ENCODE peak calls at places on chromosomes 7 and 10, in four cellular contexts. P, A, G and S are unnamed samples.

GRCh38 chr7:115888981-115889668 is 141.4 kb downstream of the TFEC start:
- DNase-seq in P (no peak), A (no peak), G (no peak), S (no peak)

GRCh38 chr10:86958831-86959736 is 685 bp downstream of the SNCG start:
- DNase-seq in A (no peak), P (peak; percentile 58), G (peak; percentile 62), S (no peak)

GRCh38 chr7:41861642-41862041 is 158.8 kb upstream of the INHBA start:
- DNase-seq in A (no peak), G (no peak), P (no peak), S (peak; percentile 12)

GRCh38 chr10:63553031-63553430 is 31.8 kb downstream of the REEP3 start:
- DNase-seq in A (no peak), P (no peak), G (peak; percentile 81), S (no peak)

GRCh38 chr10:87661861-87662785 is 2.4 kb downstream of the PAPSS2 start:
- DNase-seq in P (no peak), A (no peak), G (peak; percentile 40), S (no peak)

GRCh38 chr10:44801383-44802327 is 109.5 kb upstream of the TMEM72 start:
- DNase-seq in P (no peak), G (peak; percentile 94), A (no peak), S (no peak)

GRCh38 chr10:60731134-60731883 is 47.0 kb upstream of the CDK1 start:
- DNase-seq in G (no peak), A (no peak), P (no peak), S (no peak)

GRCh38 chr10:110323503-110323902 is 18.8 kb upstream of the SMNDC1 start:
- DNase-seq in A (no peak), P (no peak), G (peak; percentile 84), S (no peak)

GRCh38 chr10:104328916-104329710 is 9.2 kb downstream of the ITPRIP start:
- DNase-seq in G (peak; percentile 95), A (peak; percentile 70), P (peak; percentile 60), S (peak; percentile 38)

GRCh38 chr10:115710136-115710535 is 562.9 kb downstream of the GFRA1 start:
- DNase-seq in P (no peak), G (no peak), A (no peak), S (no peak)

GRCh38 chr10:85888559-85888958 is 478.0 kb downstream of the GRID1 start:
- DNase-seq in G (no peak), P (no peak), A (no peak), S (no peak)

GRCh38 chr10:124520553-124521428 is 59.2 kb downstream of the LHPP start:
- DNase-seq in P (no peak), A (no peak), G (peak; percentile 12), S (no peak)

GRCh38 chr7:2978403-2978802 is 65.3 kb downstream of the CARD11 start:
- DNase-seq in A (peak; percentile 62), P (peak; percentile 69), G (no peak), S (no peak)

GRCh38 chr10:128927389-128927788 is 539.7 kb upstream of the MGMT start:
- DNase-seq in G (no peak), P (no peak), A (no peak), S (no peak)

GRCh38 chr7:157299613-157300405 is 37.0 kb upstream of the DNAJB6 start:
- DNase-seq in A (peak; percentile 22), G (no peak), P (no peak), S (no peak)

GRCh38 chr10:4939224-4940072 is 23.8 kb upstream of the AKR1C1 start:
- DNase-seq in A (no peak), P (no peak), G (no peak), S (no peak)

GRCh38 chr7:1397491-1398327 is 61.6 kb downstream of the MICALL2 start:
- DNase-seq in P (no peak), A (no peak), G (peak; percentile 19), S (no peak)

GRCh38 chr7:18162653-18163052 is 135.0 kb upstream of the PRPS1L1 start:
- DNase-seq in P (no peak), G (no peak), A (no peak), S (no peak)

GRCh38 chr7:38574121-38574520 is 57.1 kb downstream of the AMPH start:
- DNase-seq in P (no peak), A (no peak), G (peak; percentile 67), S (no peak)

GRCh38 chr7:29345590-29345989 is 151.0 kb downstream of the CHN2 start:
- DNase-seq in G (peak; percentile 20), P (peak; percentile 67), A (no peak), S (peak; percentile 55)

GRCh38 chr7:141276031-141276430 is 202.2 kb downstream of the TMEM178B start:
- DNase-seq in G (no peak), P (no peak), A (no peak), S (no peak)

GRCh38 chr10:132018446-132018845 is 36.7 kb upstream of the BNIP3 start:
- DNase-seq in P (no peak), A (no peak), G (no peak), S (no peak)

DNA sequence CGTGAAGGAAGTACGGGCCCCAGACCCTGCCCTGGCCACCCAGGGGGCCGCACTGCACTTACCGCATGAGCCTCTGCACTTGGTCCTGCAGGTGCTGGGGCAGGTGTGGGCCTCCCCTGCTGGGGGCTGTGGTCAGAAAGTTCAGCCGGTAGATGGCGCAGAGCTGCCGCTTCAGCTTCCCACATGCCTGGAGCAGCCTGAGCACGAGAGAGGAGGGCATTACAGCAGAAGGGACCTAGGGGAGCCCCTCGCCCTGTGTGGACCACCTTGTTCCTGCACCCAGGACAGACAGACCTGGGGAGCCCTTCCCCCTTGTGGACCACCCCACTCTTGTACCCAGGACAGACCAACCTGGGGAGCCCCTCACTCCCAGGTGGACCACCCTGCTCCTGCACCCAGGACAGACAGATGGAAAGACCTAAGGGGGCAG is 8.7 kb upstream of the PYROXD2 start:
- DNase-seq in P (peak; percentile 85), G (no peak), A (no peak), S (peak; percentile 57)
- TF ChIP-seq CTCF in P (peak; percentile 75), G (peak; percentile 21), A (no peak), S (no peak)

DNA sequence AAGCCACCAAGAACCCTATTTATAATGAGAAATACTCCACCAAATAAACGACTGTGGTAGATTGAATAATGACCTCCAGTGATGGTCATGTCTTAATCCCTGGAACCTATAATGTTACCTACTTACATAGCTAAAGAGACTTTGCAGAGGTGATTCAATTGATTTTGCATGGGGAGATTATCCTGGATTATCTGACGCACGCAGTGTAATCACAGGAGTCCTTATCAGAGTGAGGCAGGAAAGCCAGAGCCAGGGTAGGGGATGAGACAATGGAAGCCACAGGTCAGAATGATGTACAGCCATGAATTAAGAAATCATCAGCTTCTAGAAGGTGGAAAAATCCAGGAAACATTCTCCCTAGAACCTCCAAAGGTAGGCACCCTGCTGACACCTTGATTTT is 286.4 kb upstream of the SP4 start:
- DNase-seq in A (no peak), P (no peak), G (no peak), S (no peak)
- TF ChIP-seq CTCF in A (no peak), P (no peak), G (no peak), S (no peak)

GRCh38 chr10:101748496-101748895 is 27.4 kb downstream of the FGF8 start:
- DNase-seq in G (no peak), P (no peak), A (no peak), S (no peak)

GRCh38 chr10:101749511-101750016 is 26.4 kb downstream of the FGF8 start:
- DNase-seq in G (no peak), P (no peak), A (no peak), S (no peak)

GRCh38 chr10:101745074-101745690 is 30.7 kb downstream of the FGF8 start:
- DNase-seq in P (no peak), A (no peak), G (no peak), S (no peak)

GRCh38 chr10:101752241-101752640 is 23.7 kb downstream of the FGF8 start:
- DNase-seq in A (no peak), P (no peak), G (no peak), S (no peak)

DNA sequence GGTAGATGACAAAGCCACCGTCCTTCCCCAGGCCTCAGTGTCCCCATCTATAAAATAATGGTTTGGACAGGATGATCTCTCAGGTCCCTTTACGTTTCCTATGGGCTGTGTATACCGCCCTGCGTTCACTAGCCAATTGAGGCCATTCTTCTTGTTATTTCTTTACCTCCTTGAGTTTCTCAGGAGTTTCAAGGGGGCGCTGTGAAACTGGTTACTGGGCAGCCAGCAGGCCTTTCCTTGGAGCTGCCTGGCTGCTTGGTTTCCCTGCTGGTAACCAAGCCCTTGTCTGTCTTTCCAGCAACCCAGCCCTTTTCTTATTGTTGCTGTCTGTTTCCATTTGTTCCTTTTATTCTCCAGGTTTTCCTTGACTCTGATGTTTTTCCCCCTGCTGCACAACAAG is 26.9 kb downstream of the FGF8 start:
- DNase-seq in A (no peak), G (no peak), P (peak; percentile 81), S (peak; percentile 43)
- TF ChIP-seq CTCF in A (no peak), G (peak; percentile 12), P (peak; percentile 68), S (no peak)

GRCh38 chr10:76878514-76878913 is 759.1 kb downstream of the KCNMA1 start:
- DNase-seq in A (no peak), P (no peak), G (no peak), S (no peak)
- TF ChIP-seq CTCF in A (no peak), P (no peak), G (no peak), S (no peak)

GRCh38 chr10:47309403-47310089 is 9.5 kb downstream of the GDF10 start:
- DNase-seq in G (no peak), P (peak; percentile 43), A (no peak), S (peak; percentile 39)
- TF ChIP-seq CTCF in G (peak; percentile 43), P (peak; percentile 67), A (no peak), S (peak; percentile 78)

GRCh38 chr10:69064762-69065328 is 23.1 kb upstream of the SRGN start:
- DNase-seq in A (no peak), G (no peak), P (no peak), S (no peak)
- TF ChIP-seq CTCF in A (no peak), G (no peak), P (peak; percentile 43), S (no peak)

DNA sequence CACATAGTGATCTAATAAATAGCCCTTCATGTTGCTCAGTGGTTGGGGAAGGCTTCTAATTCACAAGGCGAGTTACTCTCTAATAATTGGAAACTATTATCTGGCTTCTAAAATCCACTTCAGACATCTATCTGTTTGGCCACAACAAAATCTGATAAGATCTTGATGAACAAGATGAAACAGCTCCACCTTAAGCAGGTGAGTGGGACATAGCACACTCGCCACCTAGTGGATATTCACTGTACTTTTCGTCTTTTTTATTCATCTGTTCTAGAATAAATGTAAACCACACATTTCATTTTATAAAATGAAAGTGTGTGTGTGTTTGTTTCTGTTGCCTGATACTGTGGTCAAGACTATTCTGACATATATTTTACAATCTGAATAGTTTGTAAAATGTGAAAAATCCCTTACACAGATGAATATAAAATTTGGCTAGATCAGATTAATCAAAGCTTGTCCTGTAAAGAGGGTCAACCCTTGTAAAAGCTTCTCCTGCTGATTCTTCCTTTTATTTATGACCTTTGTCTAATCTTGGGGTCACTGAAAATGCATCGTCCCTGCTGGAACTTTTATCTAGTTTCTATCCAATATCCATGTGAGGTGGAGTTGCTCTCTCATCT is 26.5 kb upstream of the CNTNAP2 start:
- DNase-seq in A (no peak), G (peak; percentile 23), P (no peak), S (no peak)
- TF ChIP-seq CTCF in A (peak; percentile 71), G (peak; percentile 45), P (peak; percentile 88), S (peak; percentile 82)

DNA sequence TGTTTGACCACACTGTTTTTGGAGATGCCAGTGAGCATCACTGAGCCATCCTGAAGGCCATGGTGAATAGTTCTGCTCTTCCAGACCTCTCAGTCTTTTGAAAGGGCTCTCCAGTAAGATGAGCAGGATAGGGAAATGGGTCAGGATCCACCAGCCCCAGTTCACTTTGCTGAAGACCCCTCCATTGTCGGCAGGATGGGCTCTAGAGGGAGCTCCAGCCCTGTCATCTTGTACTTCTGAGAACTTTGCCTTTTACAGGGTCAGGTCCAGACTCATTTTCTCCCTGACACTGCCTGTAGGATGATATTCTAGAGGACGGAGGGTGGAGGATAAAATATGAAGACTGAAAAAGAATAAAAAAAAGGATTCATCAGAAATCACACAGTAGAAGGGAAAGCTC is 13.1 kb downstream of the LHFPL3 start:
- DNase-seq in P (peak; percentile 78), G (no peak), A (no peak), S (peak; percentile 58)
- TF ChIP-seq CTCF in P (peak; percentile 65), G (peak; percentile 11), A (no peak), S (no peak)